ENCODE peak calls at places on chromosomes 6 and 20, in eight cellular contexts. One of them, this sample, is unnamed. For H3K4me1, the result is how much of the 10 kb centered on the place peaks cover.

GRCh38 chr6:41643899-41644269 is 5.6 kb downstream of the MDFI start:
- DNase-seq in breast epithelium: no peak
- DNase-seq in HAP-1: no peak
- DNase-seq in OCI-LY7: no peak
- DNase-seq in pancreas: no peak
- DNase-seq in A549: no peak
- DNase-seq in NT2/D1: no peak
- DNase-seq in uterus: no peak
- DNase-seq in this sample: no peak

GRCh38 chr6:2222275-2222842 is 23.0 kb downstream of the GMDS start:
- DNase-seq in HAP-1: peak
- DNase-seq in uterus: no peak
- DNase-seq in A549: no peak
- DNase-seq in breast epithelium: no peak
- DNase-seq in NT2/D1: no peak
- DNase-seq in OCI-LY7: no peak
- DNase-seq in pancreas: no peak
- DNase-seq in this sample: no peak

GRCh38 chr6:168404560-168404959 is 36.4 kb upstream of the SMOC2 start:
- DNase-seq in A549: no peak
- DNase-seq in breast epithelium: no peak
- DNase-seq in pancreas: no peak
- DNase-seq in OCI-LY7: no peak
- DNase-seq in uterus: no peak
- DNase-seq in HAP-1: no peak
- DNase-seq in NT2/D1: no peak
- DNase-seq in this sample: no peak

GRCh38 chr20:38158701-38159325 is 6.3 kb downstream of the TGM2 start:
- DNase-seq in pancreas: no peak
- DNase-seq in OCI-LY7: no peak
- DNase-seq in NT2/D1: no peak
- DNase-seq in A549: no peak
- DNase-seq in breast epithelium: no peak
- DNase-seq in HAP-1: no peak
- DNase-seq in uterus: no peak
- DNase-seq in this sample: peak

GRCh38 chr6:39561536-39562266 is 163.5 kb downstream of the KIF6 start:
- DNase-seq in pancreas: peak
- DNase-seq in breast epithelium: no peak
- DNase-seq in A549: no peak
- DNase-seq in OCI-LY7: no peak
- DNase-seq in HAP-1: no peak
- DNase-seq in uterus: peak
- DNase-seq in NT2/D1: no peak
- DNase-seq in this sample: no peak

GRCh38 chr6:11556308-11556707 is 18.8 kb downstream of the TMEM170B start:
- DNase-seq in pancreas: no peak
- DNase-seq in OCI-LY7: no peak
- DNase-seq in uterus: no peak
- DNase-seq in HAP-1: no peak
- DNase-seq in breast epithelium: no peak
- DNase-seq in A549: no peak
- DNase-seq in NT2/D1: peak
- DNase-seq in this sample: no peak

GRCh38 chr20:49508435-49509199 is 26.1 kb upstream of the KCNB1 start:
- DNase-seq in A549: peak
- DNase-seq in pancreas: no peak
- DNase-seq in NT2/D1: peak
- DNase-seq in HAP-1: peak
- DNase-seq in breast epithelium: no peak
- DNase-seq in uterus: no peak
- DNase-seq in OCI-LY7: peak
- DNase-seq in this sample: no peak

GRCh38 chr6:151370509-151371078 is 20.8 kb downstream of the ZBTB2 start:
- DNase-seq in A549: no peak
- DNase-seq in HAP-1: no peak
- DNase-seq in OCI-LY7: no peak
- DNase-seq in uterus: no peak
- DNase-seq in pancreas: no peak
- DNase-seq in NT2/D1: no peak
- DNase-seq in breast epithelium: no peak
- DNase-seq in this sample: no peak

GRCh38 chr6:150492507-150492906 is 107.2 kb upstream of the PLEKHG1 start:
- DNase-seq in uterus: no peak
- DNase-seq in HAP-1: no peak
- DNase-seq in pancreas: no peak
- DNase-seq in NT2/D1: no peak
- DNase-seq in breast epithelium: no peak
- DNase-seq in A549: peak
- DNase-seq in OCI-LY7: peak
- DNase-seq in this sample: no peak

GRCh38 chr20:16415079-16415478 is 158.2 kb downstream of the KIF16B start:
- DNase-seq in uterus: no peak
- DNase-seq in pancreas: no peak
- DNase-seq in OCI-LY7: no peak
- DNase-seq in HAP-1: no peak
- DNase-seq in breast epithelium: no peak
- DNase-seq in A549: no peak
- DNase-seq in NT2/D1: no peak
- DNase-seq in this sample: no peak

GRCh38 chr6:67221226-67221625 is 1413.9 kb upstream of the ADGRB3 start:
- DNase-seq in HAP-1: no peak
- DNase-seq in A549: no peak
- DNase-seq in NT2/D1: no peak
- DNase-seq in OCI-LY7: no peak
- DNase-seq in uterus: no peak
- DNase-seq in pancreas: no peak
- DNase-seq in breast epithelium: no peak
- DNase-seq in this sample: no peak

GRCh38 chr6:132818404-132819359 is 4.3 kb downstream of the RPS12 start:
- DNase-seq in OCI-LY7: peak
- DNase-seq in breast epithelium: no peak
- DNase-seq in uterus: no peak
- DNase-seq in HAP-1: no peak
- DNase-seq in NT2/D1: no peak
- DNase-seq in A549: no peak
- DNase-seq in pancreas: no peak
- DNase-seq in this sample: no peak

GRCh38 chr6:132817554-132818403 is 3.4 kb downstream of the RPS12 start:
- DNase-seq in uterus: no peak
- DNase-seq in pancreas: no peak
- DNase-seq in OCI-LY7: no peak
- DNase-seq in NT2/D1: no peak
- DNase-seq in HAP-1: no peak
- DNase-seq in breast epithelium: no peak
- DNase-seq in A549: no peak
- DNase-seq in this sample: no peak

GRCh38 chr6:132819405-132820145 is 5.2 kb downstream of the RPS12 start:
- DNase-seq in A549: no peak
- DNase-seq in NT2/D1: no peak
- DNase-seq in HAP-1: no peak
- DNase-seq in OCI-LY7: peak
- DNase-seq in breast epithelium: no peak
- DNase-seq in uterus: no peak
- DNase-seq in pancreas: no peak
- DNase-seq in this sample: no peak

GRCh38 chr6:132814716-132815570 is 574 bp downstream of the RPS12 start:
- DNase-seq in breast epithelium: no peak
- DNase-seq in uterus: no peak
- DNase-seq in pancreas: peak
- DNase-seq in NT2/D1: no peak
- DNase-seq in A549: no peak
- DNase-seq in OCI-LY7: peak
- DNase-seq in HAP-1: no peak
- DNase-seq in this sample: peak

GRCh38 chr6:132816665-132817064 is 2.3 kb downstream of the RPS12 start:
- DNase-seq in OCI-LY7: peak
- DNase-seq in A549: no peak
- DNase-seq in breast epithelium: no peak
- DNase-seq in NT2/D1: no peak
- DNase-seq in uterus: no peak
- DNase-seq in pancreas: no peak
- DNase-seq in HAP-1: no peak
- DNase-seq in this sample: no peak
- H3K4me1 ChIP-seq in OCI-LY7: under half
- H3K4me1 ChIP-seq in A549: under half
- H3K4me1 ChIP-seq in breast epithelium: under half
- H3K4me1 ChIP-seq in NT2/D1: under half
- H3K4me1 ChIP-seq in uterus: under half
- H3K4me1 ChIP-seq in pancreas: under half
- H3K4me1 ChIP-seq in HAP-1: under half
- H3K4me1 ChIP-seq in this sample: under half

DNA sequence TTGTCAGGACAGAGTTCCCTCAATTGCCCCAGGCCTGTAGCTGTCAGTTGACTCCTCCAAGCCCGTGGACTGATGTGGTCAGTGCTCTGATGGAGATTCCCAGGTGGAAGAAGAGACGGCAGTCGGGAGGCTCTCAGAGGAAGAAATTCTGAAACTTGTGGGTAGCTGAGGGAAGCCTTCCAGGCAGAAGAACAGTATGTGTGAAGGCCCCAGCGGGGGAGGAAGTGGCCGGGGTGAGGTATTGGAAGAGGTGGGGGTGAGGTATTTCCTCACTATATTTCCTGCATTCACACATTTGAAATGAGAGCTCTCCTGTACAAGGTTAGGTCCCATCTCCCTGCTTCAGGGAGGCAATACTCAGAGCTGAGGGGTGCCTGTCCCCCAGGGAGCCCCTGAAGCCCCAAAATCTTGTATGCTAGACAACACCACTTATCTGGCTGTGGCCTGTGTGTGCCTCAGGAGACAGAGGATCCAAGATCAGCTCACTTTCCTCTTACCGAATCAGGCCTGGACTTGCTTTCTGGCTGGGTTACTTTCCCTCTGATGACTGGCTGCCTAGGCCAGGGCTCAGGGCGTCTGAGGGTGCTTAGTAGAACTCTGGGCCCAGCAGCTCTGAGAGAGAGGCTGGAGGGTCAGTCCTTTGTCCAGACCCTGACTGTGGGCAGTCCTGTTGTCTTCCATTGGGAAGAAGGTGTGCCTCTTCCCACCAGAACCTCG is 49.3 kb upstream of the MYL9 start:
- DNase-seq in uterus: no peak
- DNase-seq in A549: no peak
- DNase-seq in NT2/D1: no peak
- DNase-seq in pancreas: no peak
- DNase-seq in HAP-1: no peak
- DNase-seq in OCI-LY7: peak
- DNase-seq in breast epithelium: no peak
- DNase-seq in this sample: no peak
- H3K4me1 ChIP-seq in uterus: under half
- H3K4me1 ChIP-seq in A549: under half
- H3K4me1 ChIP-seq in NT2/D1: under half
- H3K4me1 ChIP-seq in pancreas: under half
- H3K4me1 ChIP-seq in HAP-1: under half
- H3K4me1 ChIP-seq in OCI-LY7: under half
- H3K4me1 ChIP-seq in breast epithelium: under half
- H3K4me1 ChIP-seq in this sample: half or more

DNA sequence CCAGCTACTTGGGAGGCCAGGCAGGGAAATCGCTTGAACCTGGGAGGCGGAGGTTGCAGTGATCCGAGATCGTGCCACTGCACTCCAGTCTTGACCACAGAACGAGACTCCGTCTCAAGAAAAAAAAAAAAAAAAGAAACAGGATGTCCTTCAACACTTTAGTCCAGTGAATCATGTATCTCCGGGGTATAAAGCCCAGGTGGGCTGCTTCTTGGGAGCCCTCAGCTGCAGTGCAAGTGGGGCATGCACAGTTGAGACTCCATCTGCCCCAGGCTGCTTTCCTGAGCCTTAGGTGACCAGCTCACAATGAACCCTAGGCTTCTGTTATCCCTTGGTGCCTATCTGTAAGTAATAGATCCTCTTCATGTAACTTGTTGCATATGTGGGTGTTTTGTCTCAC is 187.1 kb upstream of the RNF24 start:
- DNase-seq in HAP-1: no peak
- DNase-seq in pancreas: no peak
- DNase-seq in OCI-LY7: no peak
- DNase-seq in NT2/D1: no peak
- DNase-seq in breast epithelium: no peak
- DNase-seq in A549: no peak
- DNase-seq in uterus: no peak
- DNase-seq in this sample: no peak
- H3K4me1 ChIP-seq in HAP-1: under half
- H3K4me1 ChIP-seq in pancreas: under half
- H3K4me1 ChIP-seq in OCI-LY7: under half
- H3K4me1 ChIP-seq in NT2/D1: under half
- H3K4me1 ChIP-seq in breast epithelium: under half
- H3K4me1 ChIP-seq in A549: under half
- H3K4me1 ChIP-seq in uterus: under half
- H3K4me1 ChIP-seq in this sample: under half

DNA sequence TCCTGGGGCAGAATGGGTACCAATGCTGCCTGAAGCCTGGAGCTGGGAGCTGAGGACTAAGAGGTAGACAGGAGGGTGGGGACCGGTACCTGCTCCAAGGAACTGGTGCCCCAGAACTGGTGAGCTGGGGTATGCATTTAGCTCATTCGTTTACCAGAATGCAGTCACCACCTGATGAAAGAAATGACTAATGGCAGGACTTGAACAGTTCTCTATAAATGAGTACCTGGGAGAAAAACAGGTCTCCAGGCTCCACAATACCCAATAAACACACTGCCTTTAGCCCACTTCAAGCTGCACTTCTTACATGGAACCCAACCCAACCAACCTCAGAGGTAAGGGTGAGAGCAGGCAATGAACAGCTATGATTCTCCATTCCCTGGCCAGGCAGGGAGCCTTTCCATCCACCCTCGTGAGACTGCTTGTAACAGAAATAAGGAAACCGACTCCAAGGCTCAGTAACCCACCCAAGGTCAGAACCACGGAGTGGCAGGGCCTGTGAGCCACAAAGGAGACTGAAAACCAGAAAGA is 15.4 kb downstream of the FKBP1A start:
- DNase-seq in NT2/D1: no peak
- DNase-seq in uterus: no peak
- DNase-seq in breast epithelium: no peak
- DNase-seq in HAP-1: no peak
- DNase-seq in pancreas: no peak
- DNase-seq in A549: no peak
- DNase-seq in OCI-LY7: no peak
- DNase-seq in this sample: no peak
- H3K4me1 ChIP-seq in NT2/D1: under half
- H3K4me1 ChIP-seq in uterus: under half
- H3K4me1 ChIP-seq in breast epithelium: under half
- H3K4me1 ChIP-seq in HAP-1: under half
- H3K4me1 ChIP-seq in pancreas: under half
- H3K4me1 ChIP-seq in A549: under half
- H3K4me1 ChIP-seq in OCI-LY7: under half
- H3K4me1 ChIP-seq in this sample: half or more

GRCh38 chr6:138572200-138572875 is 73.0 kb upstream of the NHSL1 start:
- DNase-seq in OCI-LY7: no peak
- DNase-seq in pancreas: peak
- DNase-seq in HAP-1: peak
- DNase-seq in A549: no peak
- DNase-seq in breast epithelium: peak
- DNase-seq in NT2/D1: no peak
- DNase-seq in uterus: peak
- DNase-seq in this sample: peak
- H3K4me1 ChIP-seq in OCI-LY7: under half
- H3K4me1 ChIP-seq in pancreas: under half
- H3K4me1 ChIP-seq in HAP-1: under half
- H3K4me1 ChIP-seq in A549: under half
- H3K4me1 ChIP-seq in breast epithelium: under half
- H3K4me1 ChIP-seq in NT2/D1: under half
- H3K4me1 ChIP-seq in uterus: under half
- H3K4me1 ChIP-seq in this sample: under half